ENCODE peak calls at places on chromosomes 7 and 10, in nine cellular contexts. U, N, X, Q, G, S, W, E and C are unnamed samples.

GRCh38 chr10:30974355-30974754 is 57.3 kb downstream of the ZNF438 start:
- DNase-seq in W (no peak), N (no peak), X (no peak), G (no peak), U (no peak), S (no peak), Q (no peak), E (no peak), C (no peak)

GRCh38 chr7:88254721-88255120 is 34.9 kb upstream of the SRI start:
- DNase-seq in W (no peak), N (no peak), E (no peak), S (no peak), X (no peak), G (peak), Q (no peak), U (peak), C (no peak)

GRCh38 chr10:125018576-125019143 is 76.7 kb downstream of the ZRANB1 start:
- DNase-seq in Q (no peak), U (no peak), G (no peak), X (no peak), S (no peak), W (no peak), N (no peak), E (no peak), C (no peak)

GRCh38 chr10:5291501-5292195 is 73.1 kb upstream of the UCN3 start:
- DNase-seq in G (peak), X (peak), N (no peak), E (peak), W (peak), Q (peak), S (no peak), U (peak), C (peak)

GRCh38 chr10:75379234-75379724 is 22.3 kb downstream of the ZNF503 start:
- DNase-seq in Q (no peak), N (no peak), E (peak), X (no peak), W (no peak), U (no peak), S (peak), G (no peak), C (peak)

GRCh38 chr7:67753891-67754290 is 757.3 kb downstream of the TYW1 start:
- DNase-seq in N (no peak), U (peak), S (no peak), Q (no peak), E (no peak), G (peak), W (no peak), X (no peak), C (no peak)

GRCh38 chr10:110137142-110137545 is 70.3 kb upstream of the MXI1 start:
- DNase-seq in N (peak), U (peak), E (peak), X (no peak), G (peak), S (peak), W (peak), Q (peak), C (peak)

GRCh38 chr7:98341106-98341505 is 59.6 kb downstream of the BRI3 start:
- DNase-seq in U (no peak), N (no peak), G (no peak), Q (no peak), X (no peak), S (no peak), W (peak), E (no peak), C (no peak)

GRCh38 chr7:93890041-93890463 is 501 bp downstream of the TFPI2 start:
- DNase-seq in N (peak), X (no peak), E (no peak), Q (no peak), W (peak), U (peak), G (no peak), S (peak), C (no peak)

GRCh38 chr7:28722684-28723083 is 235.4 kb downstream of the TRIL start:
- DNase-seq in E (no peak), G (no peak), S (no peak), Q (no peak), X (no peak), W (no peak), N (no peak), U (no peak), C (no peak)

GRCh38 chr10:5910323-5911100 is 20.5 kb downstream of the FBH1 start:
- DNase-seq in G (no peak), W (no peak), X (no peak), N (no peak), U (no peak), E (no peak), S (no peak), Q (no peak), C (peak)